ENCODE peak calls at places on chromosomes 5 and 9, in nine cellular contexts. A, R, O, D, Y, S, G, P and U are unnamed samples.

GRCh38 chr5:87113848-87114247 is 153.8 kb upstream of the RASA1 start:
- DNase-seq in A (no peak), S (no peak), O (no peak), P (no peak), Y (peak), R (no peak), D (no peak), G (peak), U (no peak)

GRCh38 chr5:7927466-7928375 is 58.8 kb downstream of the MTRR start:
- DNase-seq in G (peak), D (peak), Y (no peak), A (peak), R (peak), S (peak), O (peak), P (peak), U (no peak)

GRCh38 chr5:318931-319601 is 2.4 kb upstream of the AHRR start:
- DNase-seq in R (no peak), O (no peak), D (no peak), A (peak), G (no peak), P (no peak), S (no peak), Y (no peak), U (no peak)

GRCh38 chr5:92380069-92380770 is 997.1 kb upstream of the ARRDC3 start:
- DNase-seq in Y (no peak), G (no peak), D (no peak), S (no peak), R (no peak), A (no peak), O (no peak), P (no peak), U (no peak)

GRCh38 chr9:105191508-105192118 is 52.8 kb upstream of the SLC44A1 start:
- DNase-seq in G (no peak), S (no peak), A (peak), O (peak), P (no peak), Y (no peak), D (no peak), R (no peak), U (no peak)

GRCh38 chr9:27469583-27469982 is 54.5 kb upstream of the IFNK start:
- DNase-seq in G (no peak), P (no peak), Y (no peak), A (no peak), R (no peak), S (no peak), D (no peak), O (no peak), U (no peak)

GRCh38 chr5:108765647-108766046 is 17.9 kb downstream of the FER start:
- DNase-seq in S (no peak), A (no peak), R (no peak), D (no peak), Y (no peak), G (no peak), P (no peak), O (no peak), U (no peak)

GRCh38 chr9:129095170-129095667 is 14.3 kb downstream of the DOLPP1 start:
- DNase-seq in S (no peak), G (no peak), R (no peak), O (no peak), Y (no peak), D (no peak), A (no peak), P (no peak), U (no peak)

GRCh38 chr5:98605010-98605425 is 168.4 kb upstream of the RGMB start:
- DNase-seq in R (peak), Y (no peak), G (no peak), A (no peak), O (no peak), D (no peak), P (no peak), S (peak), U (no peak)

GRCh38 chr9:78187763-78188495 is 47.9 kb upstream of the CEP78 start:
- DNase-seq in O (no peak), R (no peak), Y (no peak), P (no peak), S (peak), D (no peak), G (no peak), A (no peak), U (no peak)

GRCh38 chr5:44603496-44604272 is 205.1 kb upstream of the MRPS30 start:
- DNase-seq in D (no peak), S (peak), G (no peak), O (no peak), R (no peak), Y (no peak), A (no peak), P (no peak), U (no peak)

GRCh38 chr5:43631182-43631910 is 28.4 kb downstream of the NNT start:
- DNase-seq in O (peak), S (peak), R (peak), D (peak), G (peak), P (peak), A (peak), Y (peak), U (peak)

GRCh38 chr9:42852133-42852532 is 668.7 kb downstream of the SPATA31A6 start:
- DNase-seq in O (peak), G (peak), R (peak), S (peak), A (peak), D (no peak), Y (no peak), P (peak), U (no peak)

GRCh38 chr9:123063172-123063508 is 29.7 kb downstream of the GPR21 start:
- DNase-seq in S (no peak), Y (peak), D (no peak), G (no peak), R (no peak), P (no peak), A (no peak), O (no peak), U (no peak)

GRCh38 chr9:76866689-76867088 is 39.2 kb downstream of the PRUNE2 start:
- DNase-seq in D (no peak), O (no peak), P (no peak), A (no peak), S (no peak), Y (peak), R (peak), G (peak), U (no peak)

GRCh38 chr9:120807607-120808379 is 14.6 kb upstream of the FBXW2 start:
- DNase-seq in S (no peak), R (no peak), D (no peak), Y (no peak), O (no peak), G (no peak), P (no peak), A (no peak), U (no peak)

GRCh38 chr9:136074706-136075105 is 20.4 kb downstream of the NACC2 start:
- DNase-seq in P (no peak), D (no peak), G (no peak), R (no peak), A (no peak), S (peak), O (no peak), Y (no peak), U (no peak)

GRCh38 chr5:38653389-38653788 is 96.9 kb upstream of the LIFR start:
- DNase-seq in A (no peak), Y (no peak), S (no peak), G (no peak), O (no peak), D (no peak), P (no peak), R (no peak), U (no peak)

GRCh38 chr5:1880377-1881272 is 2.1 kb downstream of the IRX4 start:
- DNase-seq in G (no peak), D (no peak), A (no peak), P (no peak), S (no peak), Y (no peak), O (no peak), R (peak), U (no peak)

GRCh38 chr9:224540-225520 is 10.2 kb downstream of the DOCK8 start:
- DNase-seq in R (no peak), A (no peak), O (no peak), P (no peak), G (no peak), S (no peak), D (no peak), Y (no peak), U (no peak)

GRCh38 chr9:124264812-124265211 is 7.1 kb downstream of the NEK6 start:
- DNase-seq in O (no peak), P (no peak), G (no peak), S (no peak), R (no peak), Y (no peak), A (peak), D (no peak), U (no peak)

GRCh38 chr5:51202161-51202560 is 181.1 kb upstream of the ISL1 start:
- DNase-seq in S (no peak), P (no peak), R (no peak), G (no peak), Y (no peak), A (no peak), O (no peak), D (no peak), U (no peak)

GRCh38 chr9:19875291-19875910 is 86.6 kb upstream of the SLC24A2 start:
- DNase-seq in S (no peak), P (peak), Y (no peak), R (no peak), G (peak), D (no peak), O (no peak), A (no peak), U (no peak)

GRCh38 chr9:20551835-20552234 is 70.5 kb downstream of the MLLT3 start:
- DNase-seq in P (peak), R (no peak), O (peak), D (no peak), Y (no peak), G (no peak), S (no peak), A (no peak), U (no peak)

GRCh38 chr9:87381050-87381711 is 116.5 kb upstream of the DAPK1 start:
- DNase-seq in P (no peak), R (no peak), O (no peak), Y (peak), G (no peak), A (no peak), S (no peak), D (no peak), U (no peak)

GRCh38 chr5:73370620-73371583 is 77.7 kb downstream of the FOXD1 start:
- DNase-seq in G (peak), A (no peak), O (no peak), D (no peak), Y (no peak), S (no peak), P (no peak), R (peak), U (no peak)

GRCh38 chr5:124263680-124264491 is 482.6 kb downstream of the ZNF608 start:
- DNase-seq in O (no peak), P (peak), Y (no peak), G (no peak), R (no peak), A (no peak), D (no peak), S (peak), U (no peak)

GRCh38 chr5:147332643-147333042 is 97.8 kb downstream of the STK32A start:
- DNase-seq in A (no peak), D (no peak), G (no peak), S (peak), O (no peak), R (no peak), P (no peak), Y (no peak), U (no peak)

GRCh38 chr9:1049641-1050040 is 516 bp upstream of the DMRT2 start:
- DNase-seq in P (peak), Y (no peak), A (no peak), R (no peak), S (no peak), G (no peak), O (no peak), D (no peak), U (no peak)

GRCh38 chr9:108568093-108568492 is 287.7 kb downstream of the ACTL7B start:
- DNase-seq in O (no peak), R (no peak), G (no peak), Y (no peak), P (peak), S (no peak), A (no peak), D (no peak), U (no peak)

GRCh38 chr9:12716823-12717222 is 23.6 kb downstream of the TYRP1 start:
- DNase-seq in P (no peak), Y (no peak), A (no peak), O (no peak), G (no peak), D (no peak), S (no peak), R (no peak), U (no peak)

GRCh38 chr5:156367602-156368001 is 40.6 kb downstream of the SGCD start:
- DNase-seq in O (no peak), S (no peak), R (no peak), G (no peak), A (no peak), D (no peak), P (no peak), Y (peak), U (no peak)

GRCh38 chr9:73118898-73119554 is 32.6 kb upstream of the ANXA1 start:
- DNase-seq in G (peak), R (peak), S (no peak), D (no peak), A (no peak), O (no peak), Y (no peak), P (no peak), U (no peak)

GRCh38 chr5:136057401-136057951 is 28.7 kb downstream of the TGFBI start:
- DNase-seq in A (no peak), O (no peak), P (no peak), Y (no peak), R (no peak), D (no peak), S (no peak), G (no peak), U (no peak)